ENCODE peak calls at places on chromosomes 5 and 9, in nine cellular contexts. S, U, Y, N, E, O, J, P and W are unnamed samples.

GRCh38 chr9:116156621-116157314 is 3.2 kb downstream of the PAPPA start:
- DNase-seq in Y (no peak), J (no peak), E (peak; percentile 36), N (peak; percentile 74), U (peak; percentile 78), O (peak; percentile 59), S (peak; percentile 22), P (peak; percentile 45), W (no peak)

GRCh38 chr9:114389612-114390368 is 2.0 kb upstream of the AKNA start:
- DNase-seq in N (no peak), E (no peak), P (no peak), S (no peak), O (no peak), Y (no peak), J (peak; percentile 66), U (no peak), W (peak; percentile 46)

GRCh38 chr9:126440938-126441337 is 114.3 kb downstream of the MVB12B start:
- DNase-seq in O (no peak), P (no peak), U (no peak), N (peak; percentile 41), E (no peak), S (no peak), Y (no peak), J (no peak), W (no peak)

GRCh38 chr9:15206949-15207696 is 99.9 kb downstream of the TTC39B start:
- DNase-seq in P (no peak), U (no peak), Y (no peak), N (no peak), E (no peak), S (no peak), O (no peak), J (no peak), W (no peak)

GRCh38 chr5:59317023-59317771 is 576.3 kb downstream of the PDE4D start:
- DNase-seq in N (peak; percentile 46), P (peak; percentile 54), J (no peak), Y (no peak), E (peak; percentile 63), S (no peak), U (peak; percentile 23), O (peak; percentile 69), W (no peak)

GRCh38 chr9:123597073-123597472 is 241.1 kb downstream of the CRB2 start:
- DNase-seq in E (no peak), U (no peak), Y (no peak), S (no peak), O (no peak), N (no peak), J (no peak), P (no peak), W (no peak)

GRCh38 chr5:123719004-123719403 is 207.0 kb downstream of the CSNK1G3 start:
- DNase-seq in O (no peak), N (peak; percentile 11), Y (no peak), U (peak; percentile 65), J (no peak), E (no peak), P (peak; percentile 61), S (no peak), W (no peak)

GRCh38 chr9:121985792-121986494 is 107.2 kb downstream of the TTLL11 start:
- DNase-seq in Y (no peak), O (no peak), N (peak; percentile 31), S (no peak), E (no peak), J (no peak), U (no peak), P (no peak), W (no peak)

GRCh38 chr5:125134216-125135081 is 388.0 kb upstream of the ZNF608 start:
- DNase-seq in Y (no peak), S (no peak), J (no peak), O (peak; percentile 71), E (no peak), P (peak; percentile 40), U (peak; percentile 91), N (peak; percentile 22), W (no peak)

GRCh38 chr5:87872986-87873385 is 395.7 kb downstream of the TMEM161B start:
- DNase-seq in E (no peak), S (no peak), N (peak; percentile 11), J (no peak), P (no peak), Y (no peak), U (no peak), O (no peak), W (no peak)

GRCh38 chr5:174312270-174312617 is 266.7 kb downstream of the NSG2 start:
- DNase-seq in N (no peak), O (no peak), J (no peak), E (no peak), P (no peak), Y (no peak), U (no peak), S (no peak), W (no peak)

GRCh38 chr5:158609729-158610128 is 490.0 kb downstream of the EBF1 start:
- DNase-seq in U (no peak), S (no peak), N (no peak), Y (no peak), J (no peak), P (no peak), E (no peak), O (peak; percentile 30), W (no peak)

GRCh38 chr5:14532180-14532579 is 49.4 kb upstream of the OTULINL start:
- DNase-seq in Y (no peak), U (no peak), J (no peak), P (peak; percentile 22), E (no peak), S (no peak), O (no peak), N (no peak), W (no peak)

GRCh38 chr9:107090218-107090617 is 192.9 kb upstream of the RAD23B start:
- DNase-seq in J (no peak), U (no peak), E (no peak), Y (no peak), S (no peak), N (no peak), P (no peak), O (no peak), W (no peak)

GRCh38 chr5:17020586-17021362 is 84.7 kb upstream of the MYO10 start:
- DNase-seq in E (no peak), Y (no peak), J (peak; percentile 3), O (no peak), P (no peak), S (no peak), N (no peak), U (peak; percentile 51), W (no peak)

GRCh38 chr9:98784855-98785254 is 11.5 kb downstream of the ANKS6 start:
- DNase-seq in S (no peak), P (no peak), E (no peak), Y (no peak), N (no peak), J (no peak), O (no peak), U (no peak), W (no peak)

GRCh38 chr9:18396102-18396728 is 77.7 kb upstream of the ADAMTSL1 start:
- DNase-seq in O (no peak), P (peak; percentile 27), J (peak; percentile 4), E (no peak), U (peak; percentile 18), S (no peak), Y (no peak), N (peak; percentile 32), W (no peak)
- TF ChIP-seq CTCF in O (peak; percentile 17), P (no peak), J (no peak), E (peak; percentile 21), U (peak; percentile 35), S (peak; percentile 31), Y (no peak), N (peak; percentile 39), W (peak; percentile 8)

GRCh38 chr9:2198956-2199635 is 183.9 kb downstream of the SMARCA2 start:
- DNase-seq in J (no peak), P (no peak), S (no peak), O (no peak), U (no peak), Y (no peak), E (no peak), N (no peak), W (no peak)

GRCh38 chr9:2195211-2195610 is 180.1 kb downstream of the SMARCA2 start:
- DNase-seq in N (no peak), E (no peak), O (no peak), U (no peak), Y (no peak), P (no peak), J (no peak), S (no peak), W (no peak)

DNA sequence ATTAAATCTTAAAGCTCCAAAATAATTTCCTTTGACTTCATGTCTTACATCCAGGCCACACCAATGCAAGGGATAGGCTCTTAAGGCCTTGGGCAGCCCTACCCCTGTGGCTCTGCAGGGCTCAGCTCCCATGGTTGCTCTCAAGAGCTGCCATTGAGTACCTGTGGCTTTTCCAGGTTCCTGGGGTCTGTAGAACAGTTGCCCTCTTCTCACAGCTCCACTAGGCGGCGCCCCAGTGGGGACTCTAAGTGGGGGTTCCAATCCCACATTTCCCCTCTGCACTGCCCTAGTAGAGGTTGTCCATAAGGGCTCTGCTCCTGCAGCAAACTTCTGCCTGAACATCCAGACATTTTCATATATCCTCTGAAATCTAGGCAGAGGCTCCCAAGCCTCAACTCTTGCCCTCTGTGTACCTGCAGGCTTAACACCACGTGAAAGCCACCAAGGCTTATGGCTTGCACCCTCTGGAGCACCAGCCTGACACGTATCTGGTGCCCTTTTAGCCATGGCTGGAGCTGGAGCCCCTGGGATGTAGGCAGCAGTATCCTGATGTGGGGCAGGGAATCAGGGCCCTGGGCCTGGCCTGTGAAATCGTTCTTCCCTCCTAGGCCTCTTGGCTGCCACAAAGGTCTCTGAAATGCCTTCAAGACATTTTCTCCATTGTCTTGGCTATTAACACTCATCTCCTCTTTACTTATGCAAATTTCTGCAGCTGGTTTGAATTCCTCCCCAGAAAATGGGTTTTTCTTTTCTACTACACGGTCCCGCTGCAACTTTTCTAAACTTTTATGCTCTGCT is 185.1 kb downstream of the SMARCA2 start:
- DNase-seq in Y (no peak), P (no peak), N (peak; percentile 77), U (no peak), S (no peak), O (no peak), J (no peak), E (no peak), W (no peak)
- TF ChIP-seq CTCF in Y (no peak), P (peak; percentile 3), N (peak; percentile 43), U (no peak), S (no peak), O (peak; percentile 16), J (no peak), E (peak; percentile 13), W (no peak)

DNA sequence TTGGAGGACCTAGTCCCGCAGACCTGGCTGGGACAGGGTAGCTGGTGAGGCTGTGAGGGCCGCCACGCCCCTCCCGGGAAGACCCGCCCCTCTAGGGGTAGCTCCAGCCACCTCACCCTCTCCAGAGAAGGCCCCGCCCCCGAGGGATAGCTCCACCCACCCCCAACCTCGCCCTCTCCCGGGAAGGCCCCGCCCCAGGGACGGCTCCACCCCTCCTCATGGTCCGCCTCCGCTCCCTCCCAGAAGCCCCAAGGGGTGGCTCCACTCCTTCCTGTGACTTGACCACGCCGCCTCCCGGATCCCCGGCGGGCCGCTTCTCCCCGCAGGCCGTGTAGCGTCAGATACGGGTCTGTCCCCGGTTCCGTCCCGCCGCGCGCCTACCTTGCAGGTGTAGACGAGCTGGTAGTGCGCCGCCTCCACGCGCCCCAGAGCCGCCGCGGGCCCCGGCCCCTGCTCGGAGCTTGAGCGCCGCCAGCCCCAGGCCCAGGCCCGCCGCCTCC is 388 bp downstream of the DNLZ start:
- DNase-seq in Y (peak; percentile 98), O (peak; percentile 78), S (peak; percentile 96), U (peak; percentile 91), E (peak; percentile 99), P (peak; percentile 82), J (peak; percentile 96), N (peak; percentile 96), W (peak; percentile 100)
- TF ChIP-seq CTCF in Y (no peak), O (no peak), S (no peak), U (no peak), E (no peak), P (no peak), J (no peak), N (peak; percentile 7), W (no peak)

GRCh38 chr5:128536861-128537305 is 1.2 kb downstream of the FBN2 start:
- DNase-seq in S (peak; percentile 23), J (no peak), U (peak; percentile 30), P (no peak), N (peak; percentile 55), Y (no peak), O (no peak), E (no peak), W (no peak)
- TF ChIP-seq CTCF in S (no peak), J (no peak), U (no peak), P (no peak), N (peak; percentile 55), Y (no peak), O (peak; percentile 27), E (no peak), W (no peak)